ENCODE peak calls at places on chromosomes 1 and 21, in ten cellular contexts. One of them, this sample, is unnamed.

GRCh38 chr1:150302338-150302737 is 8.7 kb downstream of the MRPS21 start:
- DNase-seq in dorsolateral prefrontal cortex: peak
- DNase-seq in T follicular helper cell: no peak
- DNase-seq in NCI-H1092: no peak
- DNase-seq in NT2/D1: peak
- DNase-seq in iPS DF 19.7: no peak
- DNase-seq in GM03348: no peak
- DNase-seq in HTR-8/SVneo: no peak
- DNase-seq in GM12891: no peak
- DNase-seq in AG09309: no peak
- DNase-seq in this sample: no peak

GRCh38 chr21:45405271-45405818 is 380 bp downstream of the COL18A1 start:
- DNase-seq in NT2/D1: no peak
- DNase-seq in T follicular helper cell: no peak
- DNase-seq in GM12891: no peak
- DNase-seq in iPS DF 19.7: no peak
- DNase-seq in AG09309: no peak
- DNase-seq in HTR-8/SVneo: peak
- DNase-seq in NCI-H1092: no peak
- DNase-seq in GM03348: peak
- DNase-seq in dorsolateral prefrontal cortex: no peak
- DNase-seq in this sample: no peak

GRCh38 chr1:26225033-26225831 is 8.8 kb upstream of the CEP85 start:
- DNase-seq in AG09309: no peak
- DNase-seq in NT2/D1: peak
- DNase-seq in GM12891: no peak
- DNase-seq in HTR-8/SVneo: no peak
- DNase-seq in GM03348: peak
- DNase-seq in dorsolateral prefrontal cortex: peak
- DNase-seq in NCI-H1092: peak
- DNase-seq in iPS DF 19.7: peak
- DNase-seq in T follicular helper cell: peak
- DNase-seq in this sample: no peak

GRCh38 chr1:3656450-3657095 is 4.3 kb downstream of the TP73 start:
- DNase-seq in NCI-H1092: no peak
- DNase-seq in GM12891: peak
- DNase-seq in HTR-8/SVneo: no peak
- DNase-seq in dorsolateral prefrontal cortex: no peak
- DNase-seq in NT2/D1: no peak
- DNase-seq in GM03348: no peak
- DNase-seq in T follicular helper cell: no peak
- DNase-seq in iPS DF 19.7: no peak
- DNase-seq in AG09309: no peak
- DNase-seq in this sample: no peak

GRCh38 chr1:42442641-42443040 is 13.2 kb downstream of the ZMYND12 start:
- DNase-seq in T follicular helper cell: no peak
- DNase-seq in AG09309: no peak
- DNase-seq in GM12891: no peak
- DNase-seq in NT2/D1: no peak
- DNase-seq in GM03348: no peak
- DNase-seq in iPS DF 19.7: no peak
- DNase-seq in dorsolateral prefrontal cortex: no peak
- DNase-seq in NCI-H1092: no peak
- DNase-seq in HTR-8/SVneo: no peak
- DNase-seq in this sample: no peak

GRCh38 chr1:90007979-90008404 is 13.1 kb downstream of the ZNF326 start:
- DNase-seq in HTR-8/SVneo: no peak
- DNase-seq in GM12891: no peak
- DNase-seq in AG09309: no peak
- DNase-seq in T follicular helper cell: no peak
- DNase-seq in NT2/D1: no peak
- DNase-seq in NCI-H1092: no peak
- DNase-seq in dorsolateral prefrontal cortex: no peak
- DNase-seq in iPS DF 19.7: no peak
- DNase-seq in GM03348: no peak
- DNase-seq in this sample: no peak

GRCh38 chr1:156291226-156292061 is 4.0 kb downstream of the GLMP start:
- DNase-seq in dorsolateral prefrontal cortex: peak
- DNase-seq in NT2/D1: peak
- DNase-seq in iPS DF 19.7: peak
- DNase-seq in GM12891: peak
- DNase-seq in T follicular helper cell: no peak
- DNase-seq in GM03348: peak
- DNase-seq in HTR-8/SVneo: no peak
- DNase-seq in AG09309: no peak
- DNase-seq in NCI-H1092: no peak
- DNase-seq in this sample: no peak

GRCh38 chr1:19033516-19033840 is 77.0 kb upstream of the IFFO2 start:
- DNase-seq in NCI-H1092: no peak
- DNase-seq in GM12891: no peak
- DNase-seq in HTR-8/SVneo: no peak
- DNase-seq in GM03348: no peak
- DNase-seq in NT2/D1: no peak
- DNase-seq in AG09309: no peak
- DNase-seq in dorsolateral prefrontal cortex: peak
- DNase-seq in T follicular helper cell: no peak
- DNase-seq in iPS DF 19.7: no peak
- DNase-seq in this sample: no peak

GRCh38 chr1:70866522-70867256 is 180.9 kb downstream of the PTGER3 start:
- DNase-seq in HTR-8/SVneo: no peak
- DNase-seq in iPS DF 19.7: no peak
- DNase-seq in dorsolateral prefrontal cortex: no peak
- DNase-seq in AG09309: no peak
- DNase-seq in NCI-H1092: no peak
- DNase-seq in GM03348: no peak
- DNase-seq in NT2/D1: no peak
- DNase-seq in GM12891: no peak
- DNase-seq in T follicular helper cell: no peak
- DNase-seq in this sample: no peak

GRCh38 chr1:26336477-26337205 is 17.3 kb downstream of the CRYBG2 start:
- DNase-seq in T follicular helper cell: peak
- DNase-seq in AG09309: no peak
- DNase-seq in dorsolateral prefrontal cortex: no peak
- DNase-seq in GM12891: peak
- DNase-seq in iPS DF 19.7: no peak
- DNase-seq in NT2/D1: peak
- DNase-seq in NCI-H1092: peak
- DNase-seq in HTR-8/SVneo: peak
- DNase-seq in GM03348: peak
- DNase-seq in this sample: no peak

This sample was measured in NCI-H524 treated with DMSO at 0.1 percent for 48 hours.